ENCODE peak calls at places on chromosomes 6 and 20, in four cellular contexts. M is HS-5, K is astrocyte of the spinal cord, Q is aorta. W is an unnamed sample.

GRCh38 chr20:58545565-58546195 is 30.5 kb upstream of the APCDD1L start:
- DNase-seq in M (no peak), K (peak), Q (no peak), W (no peak)

GRCh38 chr20:61980647-61981583 is 84.8 kb downstream of the TAF4 start:
- DNase-seq in M (no peak), K (peak), Q (peak), W (peak)

GRCh38 chr6:43665376-43665775 is 20.5 kb downstream of the RSPH9 start:
- DNase-seq in M (peak), K (no peak), Q (peak), W (no peak)

GRCh38 chr6:53986165-53986720 is 125.0 kb upstream of the MLIP start:
- DNase-seq in M (peak), K (peak), Q (no peak), W (no peak)

GRCh38 chr6:108068618-108069017 is 5.9 kb downstream of the OSTM1 start:
- DNase-seq in M (no peak), K (no peak), Q (no peak), W (no peak)

GRCh38 chr6:123276439-123277045 is 280.5 kb downstream of the CLVS2 start:
- DNase-seq in M (no peak), K (peak), Q (no peak), W (no peak)

GRCh38 chr6:80245043-80245442 is 138.6 kb downstream of the BCKDHB start:
- DNase-seq in M (no peak), K (no peak), Q (no peak), W (no peak)

GRCh38 chr6:36169023-36170007 is 27.2 kb upstream of the BRPF3 start:
- DNase-seq in M (no peak), K (no peak), Q (no peak), W (no peak)

GRCh38 chr6:98470821-98471220 is 363.6 kb upstream of the POU3F2 start:
- DNase-seq in M (no peak), K (no peak), Q (no peak), W (no peak)

GRCh38 chr20:19427480-19427879 is 215.0 kb downstream of the SLC24A3 start:
- DNase-seq in M (no peak), K (no peak), Q (no peak), W (no peak)

GRCh38 chr6:148379966-148380653 is 37.5 kb downstream of the SASH1 start:
- DNase-seq in M (no peak), K (peak), Q (no peak), W (no peak)

GRCh38 chr6:151763938-151764680 is 43.4 kb upstream of the ESR1 start:
- DNase-seq in M (peak), K (peak), Q (peak), W (peak)

GRCh38 chr6:45426251-45426650 is 48.5 kb upstream of the SUPT3H start:
- DNase-seq in M (no peak), K (no peak), Q (no peak), W (no peak)

GRCh38 chr6:166005846-166006592 is 161.6 kb downstream of the TBXT start:
- DNase-seq in M (no peak), K (peak), Q (peak), W (no peak)

GRCh38 chr6:25366785-25367657 is 87.8 kb downstream of the CARMIL1 start:
- DNase-seq in M (no peak), K (no peak), Q (no peak), W (no peak)

GRCh38 chr6:26538572-26538902 is 371 bp downstream of the HMGN4 start:
- DNase-seq in M (no peak), K (no peak), Q (no peak), W (no peak)

GRCh38 chr6:109875973-109876372 is 102.1 kb upstream of the GPR6 start:
- DNase-seq in M (no peak), K (no peak), Q (no peak), W (no peak)

GRCh38 chr6:13461805-13462204 is 25.6 kb downstream of the GFOD1 start:
- DNase-seq in M (no peak), K (no peak), Q (no peak), W (no peak)

GRCh38 chr6:13478525-13478962 is 8.9 kb downstream of the GFOD1 start:
- DNase-seq in M (no peak), K (no peak), Q (no peak), W (no peak)

GRCh38 chr6:35713426-35713825 is 23.4 kb upstream of the ARMC12 start:
- DNase-seq in M (no peak), K (no peak), Q (peak), W (no peak)

GRCh38 chr6:133899556-133899955 is 10.6 kb downstream of the TCF21 start:
- DNase-seq in M (no peak), K (no peak), Q (no peak), W (no peak)

GRCh38 chr20:39876974-39877615 is 811.9 kb downstream of the MAFB start:
- DNase-seq in M (no peak), K (no peak), Q (no peak), W (no peak)

GRCh38 chr6:3894535-3895302 is 45.5 kb downstream of the FAM50B start:
- DNase-seq in M (no peak), K (no peak), Q (no peak), W (no peak)

GRCh38 chr6:136383271-136383670 is 93.6 kb upstream of the BCLAF1 start:
- DNase-seq in M (no peak), K (no peak), Q (no peak), W (no peak)

W was measured in memory B cell.